ENCODE peak calls at places on chromosomes 12 and 14, in ten cellular contexts. R is tibial artery; L is prostate gland; S is heart right ventricle; T is BE2C; B is CD8-positive, alpha-beta T cell; C is CD4-positive, alpha-beta T cell; K is fibroblast of lung; Z is body of pancreas; M is heart left ventricle. G is an unnamed sample.

GRCh38 chr12:112149596-112149995 is 24.2 kb downstream of the TRAFD1 start:
- DNase-seq in R (no peak), L (no peak), S (no peak), T (no peak), B (no peak), C (no peak), K (no peak), Z (peak; percentile 68), M (no peak), G (no peak)

GRCh38 chr12:44876554-44877275 is 600 bp upstream of the NELL2 start:
- DNase-seq in R (no peak), L (no peak), S (no peak), T (peak; percentile 27), B (peak; percentile 51), C (peak; percentile 24), K (peak; percentile 14), Z (peak; percentile 13), M (no peak), G (no peak)

GRCh38 chr12:106305376-106305775 is 2.8 kb downstream of the TCP11L2 start:
- DNase-seq in R (no peak), L (no peak), S (no peak), T (no peak), B (no peak), C (no peak), K (no peak), Z (no peak), M (no peak), G (no peak)

GRCh38 chr14:73463411-73463810 is 5.1 kb upstream of the NUMB start:
- DNase-seq in R (peak; percentile 73), L (no peak), S (peak; percentile 23), T (no peak), B (no peak), C (no peak), K (peak; percentile 96), Z (peak; percentile 75), M (peak; percentile 27), G (no peak)

GRCh38 chr14:68508581-68508980 is 284.3 kb downstream of the ZFP36L1 start:
- DNase-seq in R (no peak), L (no peak), S (no peak), T (no peak), B (no peak), C (no peak), K (no peak), Z (no peak), M (no peak), G (no peak)

GRCh38 chr14:79680087-79680486 is 531.2 kb downstream of the DIO2 start:
- DNase-seq in R (no peak), L (no peak), S (no peak), T (no peak), B (no peak), C (no peak), K (no peak), Z (no peak), M (no peak), G (no peak)

GRCh38 chr12:54521291-54522062 is 23.9 kb downstream of the NCKAP1L start:
- DNase-seq in R (no peak), L (no peak), S (no peak), T (no peak), B (no peak), C (no peak), K (no peak), Z (no peak), M (no peak), G (no peak)

GRCh38 chr14:74804219-74804825 is 41.2 kb downstream of the YLPM1 start:
- DNase-seq in R (no peak), L (no peak), S (no peak), T (peak; percentile 23), B (no peak), C (no peak), K (peak; percentile 73), Z (no peak), M (no peak), G (no peak)

GRCh38 chr12:108667349-108667748 is 33.7 kb upstream of the SELPLG start:
- DNase-seq in R (no peak), L (no peak), S (no peak), T (no peak), B (no peak), C (no peak), K (no peak), Z (no peak), M (no peak), G (no peak)

GRCh38 chr14:74582910-74583581 is 29.0 kb downstream of the LTBP2 start:
- DNase-seq in R (peak; percentile 62), L (no peak), S (peak; percentile 54), T (no peak), B (no peak), C (no peak), K (peak; percentile 85), Z (peak; percentile 82), M (no peak), G (no peak)

GRCh38 chr14:90483551-90483950 is 86.7 kb downstream of the CALM1 start:
- DNase-seq in R (no peak), L (no peak), S (peak; percentile 31), T (no peak), B (peak; percentile 41), C (peak; percentile 3), K (no peak), Z (peak; percentile 48), M (peak; percentile 61), G (no peak)

GRCh38 chr12:19234171-19234704 is 104.7 kb downstream of the PLEKHA5 start:
- DNase-seq in R (no peak), L (no peak), S (no peak), T (no peak), B (no peak), C (no peak), K (peak; percentile 53), Z (no peak), M (no peak), G (no peak)

GRCh38 chr12:10276774-10277173 is 30.9 kb upstream of the KLRD1 start:
- DNase-seq in R (no peak), L (no peak), S (no peak), T (no peak), B (no peak), C (no peak), K (no peak), Z (no peak), M (no peak), G (no peak)

DNA sequence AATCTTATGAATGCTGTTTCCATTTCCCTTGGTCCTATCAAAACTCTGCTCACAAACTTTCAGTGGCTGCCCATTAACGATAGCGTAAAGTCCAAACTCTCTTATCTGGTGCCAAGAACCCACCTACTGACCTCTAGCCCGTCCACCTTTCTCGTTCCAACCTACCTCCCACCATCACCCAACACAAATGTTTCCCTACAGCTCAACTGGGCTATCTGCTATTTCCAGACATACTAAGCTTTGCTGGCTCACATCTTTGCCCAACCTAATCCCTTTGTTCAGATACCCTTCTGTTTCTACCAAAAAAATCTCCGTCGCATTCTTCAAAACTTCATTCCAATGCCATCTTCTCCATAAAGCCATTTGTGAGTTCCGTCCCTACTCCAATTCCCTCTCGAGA is 7.6 kb upstream of the NOP2 start:
- DNase-seq in R (no peak), L (no peak), S (no peak), T (no peak), B (no peak), C (no peak), K (no peak), Z (no peak), M (no peak), G (no peak)
- TF ChIP-seq CTCF in R (no peak), L (no peak), S (no peak), T (no peak), B (no peak), C (no peak), K (no peak), Z (no peak), M (no peak), G (no peak)

GRCh38 chr12:34601689-34602088 is 579.4 kb downstream of the ALG10 start:
- DNase-seq in R (no peak), L (no peak), S (no peak), T (no peak), B (no peak), C (no peak), K (no peak), Z (no peak), M (no peak), G (no peak)
- H3K9me3 ChIP-seq in R (peaks cover 2% of the 10 kb centered on the region), L (no peaks in the 10 kb centered on the region), S (peaks cover 32% of the 10 kb centered on the region), T (no peaks in the 10 kb centered on the region), B (no peaks in the 10 kb centered on the region), C (peaks cover 83% of the 10 kb centered on the region), K (no peaks in the 10 kb centered on the region), Z (no peaks in the 10 kb centered on the region), M (no peaks in the 10 kb centered on the region), G (no peaks in the 10 kb centered on the region)

GRCh38 chr12:80593766-80594165 is 113.7 kb upstream of the MYF6 start:
- DNase-seq in R (no peak), L (no peak), S (no peak), T (no peak), B (no peak), C (no peak), K (peak; percentile 71), Z (no peak), M (no peak), G (no peak)

GRCh38 chr12:80602455-80602854 is 105.0 kb upstream of the MYF6 start:
- DNase-seq in R (no peak), L (no peak), S (no peak), T (no peak), B (no peak), C (no peak), K (no peak), Z (no peak), M (no peak), G (no peak)

GRCh38 chr12:80596509-80596908 is 110.9 kb upstream of the MYF6 start:
- DNase-seq in R (no peak), L (no peak), S (no peak), T (no peak), B (no peak), C (no peak), K (no peak), Z (no peak), M (no peak), G (no peak)

DNA sequence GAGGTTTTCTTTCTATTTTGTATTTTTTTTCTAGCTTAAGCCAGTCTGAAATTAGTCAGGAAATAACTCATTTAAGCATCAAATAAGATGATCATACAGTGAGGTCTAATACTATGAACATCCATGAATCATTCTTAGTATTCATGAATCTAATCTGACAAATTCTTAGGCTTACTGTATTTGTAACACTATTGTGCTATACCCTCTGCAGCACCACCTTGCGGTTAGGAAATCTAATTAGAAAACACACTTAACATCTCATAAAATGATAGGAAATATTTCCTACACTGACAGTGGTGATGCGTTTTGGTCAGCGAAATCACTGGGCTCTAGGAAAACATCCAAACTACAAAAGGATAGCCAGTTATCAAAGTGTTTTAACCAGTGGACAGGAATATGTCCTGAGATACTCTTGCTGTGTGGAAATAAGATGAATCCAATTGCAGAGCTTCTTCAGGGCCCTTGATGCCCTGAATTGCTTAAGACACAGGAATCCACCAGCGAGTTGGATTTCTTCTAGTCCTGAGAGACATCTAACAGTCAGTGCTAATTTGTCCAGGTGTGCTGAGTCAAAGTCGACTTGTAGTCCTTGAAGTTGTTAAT is 109.3 kb upstream of the MYF6 start:
- DNase-seq in R (no peak), L (no peak), S (no peak), T (no peak), B (no peak), C (no peak), K (peak; percentile 83), Z (peak; percentile 2), M (no peak), G (no peak)
- TF ChIP-seq CTCF in R (peak; percentile 21), L (peak; percentile 28), S (peak; percentile 38), T (peak; percentile 49), B (no peak), C (no peak), K (peak; percentile 53), Z (no peak), M (peak; percentile 35), G (no peak)

DNA sequence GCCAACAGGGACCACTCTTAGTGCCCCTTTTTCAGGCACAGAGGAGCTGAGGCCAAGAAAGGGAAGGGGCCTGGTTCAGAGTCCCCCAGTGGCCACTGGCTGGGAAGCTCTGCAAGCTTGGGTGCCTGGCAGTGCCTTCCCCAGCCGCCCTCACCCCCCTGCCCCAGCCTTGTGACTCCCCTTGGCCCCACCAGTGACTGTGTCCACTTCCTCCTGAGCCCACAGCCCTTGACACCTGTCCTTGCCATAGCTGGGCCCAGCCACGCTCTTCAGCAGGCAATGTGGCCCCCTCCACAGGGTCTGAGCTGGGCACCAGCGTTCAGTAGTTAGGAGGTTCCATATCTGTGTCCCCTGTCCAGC is 19.0 kb upstream of the C14orf180 start:
- DNase-seq in R (no peak), L (no peak), S (no peak), T (peak; percentile 2), B (no peak), C (no peak), K (no peak), Z (no peak), M (no peak), G (no peak)
- H3K9me3 ChIP-seq in R (no peaks in the 10 kb centered on the region), L (no peaks in the 10 kb centered on the region), S (no peaks in the 10 kb centered on the region), T (no peaks in the 10 kb centered on the region), B (no peaks in the 10 kb centered on the region), C (no peaks in the 10 kb centered on the region), K (no peaks in the 10 kb centered on the region), Z (no peaks in the 10 kb centered on the region), M (no peaks in the 10 kb centered on the region), G (no peaks in the 10 kb centered on the region)

G was measured in uterus.